ENCODE peak calls at places on chromosomes 1 and 21, in four cellular contexts. S is fibroblast of lung, E is suprapubic skin, N is A673. T is an unnamed sample.
A peak's percentile ranks its signal among the peaks of the same experiment; 100 is the strongest.

GRCh38 chr1:230752407-230752806 is 5.2 kb downstream of the CAPN9 start:
- DNase-seq in S (no peak), E (peak; percentile 74), N (no peak), T (no peak)

GRCh38 chr1:202593845-202594244 is 116.4 kb downstream of the SYT2 start:
- DNase-seq in S (peak; percentile 75), E (no peak), N (no peak), T (no peak)

GRCh38 chr1:198725090-198725489 is 86.2 kb downstream of the PTPRC start:
- DNase-seq in S (no peak), E (no peak), N (no peak), T (no peak)

GRCh38 chr1:66623812-66624211 is 89.9 kb downstream of the SGIP1 start:
- DNase-seq in S (peak; percentile 89), E (no peak), N (peak; percentile 59), T (no peak)

GRCh38 chr21:17387030-17387617 is 125.7 kb upstream of the CXADR start:
- DNase-seq in S (peak; percentile 38), E (no peak), N (peak; percentile 72), T (peak; percentile 16)

GRCh38 chr21:39282911-39283310 is 30.5 kb downstream of the BRWD1 start:
- DNase-seq in S (no peak), E (no peak), N (no peak), T (no peak)

GRCh38 chr1:159181328-159182024 is 10.1 kb downstream of the CADM3 start:
- DNase-seq in S (no peak), E (no peak), N (no peak), T (no peak)

GRCh38 chr21:46610018-46610701 is 5.3 kb upstream of the S100B start:
- DNase-seq in S (no peak), E (no peak), N (no peak), T (no peak)

GRCh38 chr1:171313319-171313834 is 606 bp upstream of the FMO4 start:
- DNase-seq in S (no peak), E (no peak), N (no peak), T (no peak)

GRCh38 chr1:182460550-182460951 is 10.6 kb downstream of the RGSL1 start:
- DNase-seq in S (no peak), E (no peak), N (peak; percentile 47), T (no peak)

GRCh38 chr1:89633103-89633744 is at the start of gene LRRC8C:
- DNase-seq in S (peak; percentile 59), E (peak; percentile 81), N (peak; percentile 81), T (no peak)

GRCh38 chr1:178060789-178061556 is 32.9 kb upstream of the RASAL2 start:
- DNase-seq in S (peak; percentile 93), E (no peak), N (peak; percentile 63), T (no peak)

GRCh38 chr1:32249831-32250525 is 1.1 kb upstream of the LCK start:
- DNase-seq in S (peak; percentile 35), E (peak; percentile 79), N (no peak), T (no peak)

GRCh38 chr21:44836666-44837471 is 19.0 kb upstream of the SUMO3 start:
- DNase-seq in S (no peak), E (no peak), N (no peak), T (no peak)

GRCh38 chr1:19400875-19401854 is 84.2 kb downstream of the CAPZB start:
- DNase-seq in S (peak; percentile 25), E (no peak), N (no peak), T (no peak)

GRCh38 chr1:20601123-20601825 is 12.4 kb downstream of the CDA start:
- DNase-seq in S (peak; percentile 72), E (no peak), N (no peak), T (no peak)

DNA sequence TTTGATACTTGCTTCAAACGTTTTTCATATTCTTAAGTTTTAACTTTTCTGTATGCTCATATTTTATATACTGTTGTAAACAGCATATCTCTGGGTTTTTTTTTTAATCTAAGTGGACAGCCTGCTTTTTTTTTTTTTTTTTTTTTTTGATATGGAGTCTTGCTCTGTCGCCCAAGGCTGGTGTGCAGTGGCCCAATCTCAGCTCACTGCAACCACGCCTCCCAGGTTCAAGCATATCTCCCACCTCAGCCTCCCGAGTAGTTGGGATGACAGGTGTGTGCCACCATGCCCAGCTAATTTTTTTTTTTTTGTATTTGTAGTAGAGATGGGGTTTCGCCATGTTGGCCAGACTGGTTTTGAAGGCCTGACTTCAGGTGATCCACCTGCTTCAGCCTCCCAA is 1.2 kb downstream of the TBCE start:
- DNase-seq in S (no peak), E (no peak), N (no peak), T (no peak)
- H3K4me3 ChIP-seq in S (peak overlapping the region; percentile 79), E (no peak overlapping the region), N (peak overlapping the region; percentile 86), T (peak overlapping the region; percentile 54)

DNA sequence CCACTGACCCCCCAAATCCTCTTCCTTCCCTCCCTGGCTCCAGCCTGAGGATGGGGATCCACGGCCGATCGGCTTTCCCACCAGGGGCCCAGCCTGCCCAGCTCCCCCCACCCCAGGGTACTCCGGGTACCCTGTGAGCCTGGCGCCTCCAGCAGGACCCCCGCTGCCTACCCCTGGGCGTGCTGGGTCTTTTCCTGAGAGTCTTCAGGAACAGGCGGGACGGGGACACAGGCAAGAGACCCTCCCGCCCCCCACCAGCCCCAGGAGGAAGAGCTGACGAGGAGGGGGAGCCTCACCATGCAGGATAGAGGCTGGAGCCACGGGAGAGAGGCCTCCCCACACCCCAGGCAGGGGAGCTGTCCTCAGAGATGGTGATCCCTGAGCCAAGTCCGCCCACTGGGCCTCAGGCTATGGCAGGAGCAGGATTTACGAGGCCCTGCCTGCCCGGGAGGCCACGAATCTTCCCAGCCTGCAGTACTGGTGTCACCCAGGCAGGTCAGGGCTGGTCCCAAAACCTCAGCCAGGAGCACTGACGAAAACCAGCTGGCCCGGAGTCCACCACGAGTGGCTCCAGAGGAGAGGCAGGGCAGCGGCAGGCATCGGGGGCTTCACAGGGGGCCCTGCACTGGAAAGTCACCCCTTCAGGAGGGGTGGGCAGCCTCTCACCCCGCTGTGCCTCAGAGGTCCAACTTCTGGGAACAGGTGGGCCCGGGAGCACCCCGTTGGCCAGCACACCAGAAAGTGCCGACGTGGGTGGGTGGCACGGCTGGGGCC is 58.0 kb downstream of the MEGF6 start:
- DNase-seq in S (no peak), E (no peak), N (no peak), T (no peak)
- TF ChIP-seq CTCF in S (no peak), E (no peak), N (no peak), T (no peak)

GRCh38 chr1:75615664-75616435 is 4.9 kb upstream of the SLC44A5 start:
- DNase-seq in S (peak; percentile 56), E (peak; percentile 76), N (peak; percentile 56), T (no peak)
- H3K4me3 ChIP-seq in S (peak overlapping the region; percentile 59), E (peak overlapping the region; percentile 53), N (peak overlapping the region; percentile 61), T (peak overlapping the region; percentile 58)

GRCh38 chr1:100132566-100133477 is at the start of the genes SASS6 and TRMT13:
- DNase-seq in S (peak; percentile 99), E (peak; percentile 98), N (peak; percentile 99), T (peak; percentile 95)

GRCh38 chr1:100137602-100138001 is 4.6 kb downstream of the TRMT13 start:
- DNase-seq in S (no peak), E (no peak), N (no peak), T (no peak)

GRCh38 chr1:100130552-100131077 is 2.1 kb downstream of the SASS6 start:
- DNase-seq in S (no peak), E (no peak), N (no peak), T (no peak)

GRCh38 chr1:100131623-100132022 is 1.1 kb downstream of the SASS6 start:
- DNase-seq in S (no peak), E (no peak), N (no peak), T (no peak)

DNA sequence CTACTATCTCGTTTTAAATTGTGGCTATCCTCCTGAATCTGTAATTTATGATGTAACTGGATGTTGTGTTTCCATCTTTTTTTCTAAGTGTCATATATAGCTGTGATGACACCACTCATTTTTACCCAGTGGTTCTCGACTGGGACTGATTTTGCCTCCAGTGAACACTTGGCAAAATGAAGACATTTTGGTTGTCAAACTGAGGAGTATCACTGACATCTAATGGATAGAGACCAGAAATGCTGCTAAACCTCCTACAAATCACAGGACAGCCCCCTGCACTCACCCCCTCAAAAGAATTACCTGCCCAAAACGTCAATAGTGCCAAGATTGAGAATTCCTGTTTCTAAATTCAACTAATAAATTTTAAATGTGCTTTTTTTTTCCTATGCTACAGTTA is 1.9 kb downstream of the TRMT13 start:
- DNase-seq in S (peak; percentile 2), E (no peak), N (peak; percentile 17), T (no peak)
- TF ChIP-seq CTCF in S (no peak), E (no peak), N (peak; percentile 40), T (no peak)

DNA sequence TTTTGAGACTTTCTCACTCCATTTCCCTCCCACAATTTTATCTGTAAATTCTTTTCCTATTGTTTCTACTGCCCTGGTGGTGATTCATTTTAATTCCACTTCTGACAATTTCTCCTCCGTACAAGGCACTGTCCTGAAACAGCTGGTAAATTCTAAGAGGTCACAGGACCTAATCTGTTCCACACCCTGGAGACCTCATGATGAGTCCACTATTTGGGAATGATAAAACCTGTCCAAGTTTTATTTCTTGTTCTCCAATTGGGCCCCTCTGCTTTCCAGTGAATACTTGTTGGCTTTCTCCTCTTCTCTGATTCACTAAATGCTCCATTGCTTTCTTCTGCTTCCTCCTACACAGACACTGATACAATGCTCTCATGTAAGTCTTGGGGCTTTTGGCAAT is 343.1 kb upstream of the DUSP10 start:
- DNase-seq in S (peak; percentile 95), E (no peak), N (no peak), T (no peak)
- H3K4me3 ChIP-seq in S (no peak overlapping the region), E (no peak overlapping the region), N (no peak overlapping the region), T (no peak overlapping the region)

DNA sequence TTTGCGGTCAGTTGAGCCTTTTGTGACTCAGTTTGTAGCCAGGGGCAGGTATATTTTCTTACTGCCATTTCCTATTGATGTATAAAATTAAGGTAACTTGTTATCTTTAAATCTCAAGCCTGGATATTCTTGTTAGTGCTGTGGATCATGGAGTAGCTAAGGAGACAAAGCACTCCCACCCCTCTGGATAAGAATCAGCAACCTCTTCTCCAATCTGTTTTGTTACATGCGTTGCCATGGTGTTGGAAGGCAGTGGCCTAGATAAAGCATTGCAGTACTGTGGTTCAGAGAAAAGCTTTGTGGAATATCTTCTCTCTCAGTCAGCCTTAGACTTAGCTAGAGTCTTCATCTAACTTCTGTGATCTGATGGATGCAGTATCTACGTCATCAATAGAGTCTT is 478.7 kb upstream of the DEPDC1 start:
- DNase-seq in S (peak; percentile 50), E (no peak), N (no peak), T (no peak)
- TF ChIP-seq CTCF in S (no peak), E (no peak), N (no peak), T (no peak)

GRCh38 chr1:85195703-85196102 is 5.1 kb downstream of the SYDE2 start:
- DNase-seq in S (no peak), E (no peak), N (no peak), T (no peak)
- H3K4me3 ChIP-seq in S (no peak overlapping the region), E (no peak overlapping the region), N (no peak overlapping the region), T (no peak overlapping the region)

GRCh38 chr1:116854294-116854693 is 55.4 kb upstream of the PTGFRN start:
- DNase-seq in S (no peak), E (no peak), N (no peak), T (no peak)
- TF ChIP-seq CTCF in S (no peak), E (no peak), N (peak; percentile 42), T (no peak)